ENCODE peak calls at places on chromosomes 13 and 19, in eight cellular contexts. V, A, U, Y, H, T, I and E are unnamed samples.

GRCh38 chr19:7795555-7796161 is 32.6 kb downstream of the CLEC4M start:
- DNase-seq in V (no peak), A (no peak), U (no peak), Y (no peak), H (no peak), T (peak), I (no peak), E (no peak)

GRCh38 chr19:44607049-44607448 is 6.3 kb upstream of the IGSF23 start:
- DNase-seq in V (peak), A (no peak), U (no peak), Y (no peak), H (no peak), T (peak), I (peak), E (no peak)

GRCh38 chr19:18294467-18294864 is 13.0 kb upstream of the JUND start:
- DNase-seq in V (no peak), A (no peak), U (no peak), Y (peak), H (peak), T (peak), I (no peak), E (no peak)

GRCh38 chr19:41311613-41312012 is 1.6 kb downstream of the CCDC97 start:
- DNase-seq in V (no peak), A (no peak), U (no peak), Y (no peak), H (no peak), T (no peak), I (no peak), E (no peak)

GRCh38 chr13:75151081-75151643 is 330.8 kb downstream of the TBC1D4 start:
- DNase-seq in V (peak), A (no peak), U (no peak), Y (no peak), H (no peak), T (no peak), I (no peak), E (no peak)

GRCh38 chr19:11138659-11139526 is 16.7 kb downstream of the SPC24 start:
- DNase-seq in V (peak), A (peak), U (no peak), Y (peak), H (peak), T (peak), I (peak), E (no peak)

GRCh38 chr13:28046981-28047380 is 53.4 kb downstream of the FLT3 start:
- DNase-seq in V (peak), A (no peak), U (no peak), Y (no peak), H (no peak), T (no peak), I (no peak), E (no peak)

GRCh38 chr19:18090545-18091216 is 3.9 kb upstream of the IL12RB1 start:
- DNase-seq in V (peak), A (no peak), U (no peak), Y (no peak), H (no peak), T (no peak), I (no peak), E (no peak)

GRCh38 chr13:24648983-24649684 is 31.1 kb upstream of the ATP12A start:
- DNase-seq in V (no peak), A (no peak), U (no peak), Y (no peak), H (no peak), T (no peak), I (no peak), E (no peak)

GRCh38 chr19:40594657-40595077 is 6.5 kb upstream of the LTBP4 start:
- DNase-seq in V (peak), A (no peak), U (no peak), Y (no peak), H (no peak), T (peak), I (no peak), E (no peak)

GRCh38 chr19:38391911-38392464 is 3.5 kb downstream of the SPRED3 start:
- DNase-seq in V (no peak), A (no peak), U (no peak), Y (no peak), H (no peak), T (no peak), I (no peak), E (no peak)

GRCh38 chr13:28531195-28531955 is 36.4 kb upstream of the FLT1 start:
- DNase-seq in V (peak), A (no peak), U (peak), Y (peak), H (peak), T (peak), I (peak), E (no peak)

GRCh38 chr13:70310720-70311119 is 202.5 kb upstream of the KLHL1 start:
- DNase-seq in V (no peak), A (no peak), U (peak), Y (no peak), H (peak), T (peak), I (peak), E (no peak)

GRCh38 chr13:25958983-25959382 is 92.8 kb downstream of the SHISA2 start:
- DNase-seq in V (no peak), A (no peak), U (no peak), Y (no peak), H (no peak), T (no peak), I (no peak), E (no peak)

GRCh38 chr19:869245-870177 is 10.0 kb downstream of the CFD start:
- DNase-seq in V (peak), A (no peak), U (no peak), Y (peak), H (peak), T (peak), I (peak), E (no peak)

GRCh38 chr13:100459747-100460146 is 128.8 kb downstream of the GGACT start:
- DNase-seq in V (no peak), A (no peak), U (no peak), Y (no peak), H (no peak), T (no peak), I (no peak), E (no peak)

GRCh38 chr13:44174769-44175425 is 198.7 kb upstream of the SERP2 start:
- DNase-seq in V (peak), A (peak), U (no peak), Y (no peak), H (no peak), T (no peak), I (no peak), E (no peak)

GRCh38 chr13:99425485-99426341 is 75.6 kb upstream of the TM9SF2 start:
- DNase-seq in V (no peak), A (no peak), U (no peak), Y (no peak), H (peak), T (no peak), I (peak), E (no peak)

GRCh38 chr13:46168341-46168740 is 13.6 kb downstream of the LCP1 start:
- DNase-seq in V (peak), A (no peak), U (no peak), Y (no peak), H (peak), T (no peak), I (no peak), E (no peak)

GRCh38 chr13:51252954-51253531 is 30.8 kb downstream of the FAM124A start:
- DNase-seq in V (no peak), A (no peak), U (no peak), Y (no peak), H (no peak), T (no peak), I (no peak), E (no peak)

GRCh38 chr19:19600793-19601346 is 17.6 kb downstream of the PBX4 start:
- DNase-seq in V (no peak), A (no peak), U (no peak), Y (no peak), H (no peak), T (no peak), I (no peak), E (no peak)

GRCh38 chr13:35881360-35881759 is 249.8 kb downstream of the DCLK1 start:
- DNase-seq in V (no peak), A (peak), U (no peak), Y (no peak), H (no peak), T (no peak), I (no peak), E (no peak)

GRCh38 chr19:50838239-50838638 is 4.9 kb upstream of the KLK15 start:
- DNase-seq in V (no peak), A (no peak), U (no peak), Y (no peak), H (no peak), T (peak), I (no peak), E (no peak)
- TF ChIP-seq CTCF in V (peak), A (no peak), U (no peak), Y (no peak), H (peak), T (peak), I (no peak), E (peak)

DNA sequence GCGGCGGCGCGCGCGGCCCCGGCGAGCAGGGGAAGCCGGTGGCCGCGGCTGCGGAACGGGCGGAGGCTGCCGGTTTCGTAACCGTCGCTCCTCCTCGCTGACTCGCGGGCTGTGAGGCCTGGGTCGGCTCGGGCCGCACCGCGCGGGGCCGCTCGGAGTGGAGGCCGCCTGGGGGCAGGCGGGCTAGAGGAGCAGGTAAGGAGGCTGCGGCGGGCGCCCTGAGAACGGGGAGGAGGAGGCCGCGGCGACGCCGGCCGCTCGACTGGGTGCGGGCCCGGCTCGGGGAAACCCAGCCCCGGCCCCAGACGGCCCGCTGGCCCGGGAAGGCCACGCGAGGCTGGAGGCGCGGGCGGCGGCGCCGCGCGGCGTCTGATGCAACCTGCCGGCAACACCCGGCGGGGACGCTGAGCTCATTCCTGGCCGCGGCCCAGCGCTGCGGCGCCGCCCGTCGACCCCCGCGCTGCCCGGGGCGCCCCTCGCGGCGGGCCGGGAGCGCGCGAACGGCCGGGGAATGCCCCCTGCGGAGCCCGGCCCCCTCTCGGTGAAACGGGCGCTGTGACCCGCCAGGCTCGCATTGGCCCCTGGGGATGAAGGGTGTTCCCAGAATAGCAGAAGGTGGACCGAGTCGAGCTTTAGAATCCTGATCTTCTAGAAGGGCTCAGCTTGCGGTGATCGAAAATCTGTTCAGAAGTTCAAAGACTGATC is at the start of gene CEBPG:
- DNase-seq in V (peak), A (peak), U (peak), Y (peak), H (peak), T (peak), I (no peak), E (peak)
- TF ChIP-seq CTCF in V (no peak), A (no peak), U (peak), Y (peak), H (no peak), T (no peak), I (no peak), E (peak)

GRCh38 chr13:110107568-110108347 is 199.2 kb downstream of the COL4A1 start:
- DNase-seq in V (no peak), A (peak), U (no peak), Y (no peak), H (no peak), T (no peak), I (no peak), E (no peak)
- TF ChIP-seq CTCF in V (peak), A (no peak), U (no peak), Y (peak), H (no peak), T (peak), I (no peak), E (no peak)

DNA sequence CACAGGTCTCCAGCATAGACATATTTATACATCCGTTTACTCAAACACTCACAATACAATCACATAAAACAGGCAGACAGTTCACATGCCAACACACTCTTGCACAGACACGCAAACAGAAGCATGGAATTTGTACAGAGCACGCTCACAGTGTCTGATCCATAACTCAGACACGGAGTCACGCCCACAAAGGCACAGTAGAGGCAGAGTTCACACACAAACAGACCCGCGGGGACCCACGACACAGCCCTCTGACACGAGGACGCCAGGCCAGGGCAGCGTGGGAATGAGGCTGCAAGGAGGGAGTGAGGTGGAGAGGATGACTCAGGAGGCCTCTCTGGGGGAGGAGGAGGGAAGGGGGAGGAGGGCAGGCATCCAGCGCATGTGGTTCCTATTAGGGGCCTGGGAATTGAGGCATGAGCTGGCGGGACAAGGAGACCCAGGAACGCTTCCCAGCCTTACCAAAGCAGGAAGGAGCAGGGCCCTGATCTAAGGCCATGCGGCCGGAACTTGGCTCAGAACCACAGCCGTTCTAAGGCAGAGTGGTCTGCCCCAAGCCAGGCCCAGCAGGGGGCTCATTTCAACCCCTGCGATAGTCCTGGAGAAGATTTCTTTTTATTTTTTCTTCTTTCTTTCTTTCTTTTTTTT is 9.1 kb upstream of the OLFM2 start:
- DNase-seq in V (peak), A (peak), U (no peak), Y (peak), H (peak), T (peak), I (peak), E (peak)
- TF ChIP-seq CTCF in V (peak), A (no peak), U (no peak), Y (peak), H (no peak), T (peak), I (no peak), E (no peak)

GRCh38 chr19:2233601-2234280 is 2.4 kb downstream of the PLEKHJ1 start:
- DNase-seq in V (no peak), A (no peak), U (no peak), Y (no peak), H (no peak), T (no peak), I (no peak), E (no peak)

GRCh38 chr19:2231621-2232221 is 4.4 kb downstream of the PLEKHJ1 start:
- DNase-seq in V (no peak), A (no peak), U (peak), Y (no peak), H (no peak), T (no peak), I (no peak), E (no peak)

GRCh38 chr19:2230807-2231533 is 5.2 kb downstream of the PLEKHJ1 start:
- DNase-seq in V (no peak), A (no peak), U (no peak), Y (no peak), H (no peak), T (no peak), I (no peak), E (no peak)

GRCh38 chr19:2230029-2230531 is 6.0 kb downstream of the PLEKHJ1 start:
- DNase-seq in V (no peak), A (no peak), U (no peak), Y (no peak), H (no peak), T (no peak), I (no peak), E (no peak)

GRCh38 chr19:2232286-2233151 is 3.6 kb downstream of the PLEKHJ1 start:
- DNase-seq in V (no peak), A (no peak), U (no peak), Y (no peak), H (no peak), T (no peak), I (no peak), E (no peak)
- TF ChIP-seq CTCF in V (no peak), A (no peak), U (no peak), Y (no peak), H (no peak), T (no peak), I (no peak), E (no peak)

GRCh38 chr13:42333613-42334328 is 61.8 kb downstream of the AKAP11 start:
- DNase-seq in V (peak), A (no peak), U (no peak), Y (no peak), H (no peak), T (peak), I (no peak), E (no peak)
- TF ChIP-seq CTCF in V (peak), A (peak), U (peak), Y (peak), H (peak), T (peak), I (peak), E (peak)